ENCODE peak calls at places on chromosomes 4 and X, in ten cellular contexts. P is pancreas; O is activated CD8-positive, alpha-beta T cell treated with anti-CD3 and anti-CD28 coated beads for 36 hours; Y is heart right ventricle; N is lung; R is central memory CD8-positive, alpha-beta T cell; U is gastrocnemius medialis; J is PC-3; G is naive thymus-derived CD8-positive, alpha-beta T cell; D is T-helper 17 cell. E is an unnamed sample.

GRCh38 chrX:18255059-18255458 is 34.4 kb upstream of the BEND2 start:
- ATAC-seq in D (no peak), P (no peak), Y (no peak), O (no peak), U (no peak), N (no peak), R (no peak), G (no peak), J (no peak), E (no peak)

GRCh38 chr4:52822583-52823477 is 39.3 kb upstream of the RASL11B start:
- ATAC-seq in O (peak), J (peak), R (no peak), D (no peak), Y (no peak), U (no peak), N (peak), G (no peak), P (peak), E (no peak)

GRCh38 chrX:38839269-38839668 is 38.0 kb downstream of the MID1IP1 start:
- ATAC-seq in U (no peak), P (peak), R (no peak), D (no peak), O (no peak), G (no peak), N (no peak), J (no peak), Y (no peak), E (no peak)

GRCh38 chr4:168516841-168517240 is 20.0 kb downstream of the PALLD start:
- ATAC-seq in Y (no peak), R (no peak), U (no peak), O (no peak), D (no peak), P (peak), J (no peak), G (no peak), N (no peak), E (no peak)

GRCh38 chr4:138758876-138759275 is 256.7 kb upstream of the NOCT start:
- ATAC-seq in U (no peak), O (no peak), D (no peak), J (no peak), R (no peak), P (no peak), Y (no peak), N (no peak), G (no peak), E (no peak)

GRCh38 chr4:76209876-76210275 is 3.7 kb downstream of the SCARB2 start:
- ATAC-seq in D (no peak), J (no peak), R (no peak), O (no peak), U (no peak), N (no peak), Y (no peak), G (no peak), P (no peak), E (no peak)

GRCh38 chr4:37816006-37816405 is 10.5 kb upstream of the PGM2 start:
- ATAC-seq in U (no peak), J (no peak), N (no peak), Y (no peak), O (peak), G (peak), D (peak), P (no peak), R (peak), E (no peak)

GRCh38 chrX:97597954-97598353 is 714.2 kb downstream of the RPA4 start:
- ATAC-seq in N (no peak), D (no peak), J (no peak), O (peak), G (no peak), Y (no peak), U (no peak), P (no peak), R (no peak), E (no peak)

GRCh38 chr4:161320377-161320776 is 843.4 kb downstream of the FSTL5 start:
- ATAC-seq in O (no peak), N (no peak), J (peak), G (no peak), P (peak), U (no peak), Y (no peak), D (no peak), R (no peak), E (peak)

GRCh38 chr4:38488891-38489861 is 174.8 kb upstream of the KLF3 start:
- ATAC-seq in U (no peak), O (no peak), N (no peak), G (no peak), J (no peak), R (no peak), D (no peak), Y (peak), P (peak), E (no peak)